ENCODE peak calls at places on chromosomes 1 and 21, in four cellular contexts. A, S, C and H are unnamed samples.

GRCh38 chr1:227586733-227587132 is 23.4 kb downstream of the ZNF678 start:
- DNase-seq in A (no peak), S (no peak), C (no peak), H (no peak)

GRCh38 chr1:184823080-184823479 is 68.4 kb upstream of the EDEM3 start:
- DNase-seq in S (no peak), C (no peak), A (no peak), H (no peak)

GRCh38 chr1:246687002-246687401 is 37.2 kb upstream of the SCCPDH start:
- DNase-seq in S (no peak), C (no peak), A (no peak), H (no peak)

GRCh38 chr1:221337106-221337505 is 404.8 kb downstream of the DUSP10 start:
- DNase-seq in A (no peak), S (no peak), C (no peak), H (no peak)

GRCh38 chr1:157390646-157391045 is 161.7 kb downstream of the FCRL5 start:
- DNase-seq in S (no peak), C (no peak), A (no peak), H (no peak)

GRCh38 chr1:169595764-169596711 is 9.8 kb upstream of the F5 start:
- DNase-seq in S (no peak), A (no peak), C (no peak), H (no peak)

GRCh38 chr1:14259191-14259757 is 339.2 kb upstream of the KAZN start:
- DNase-seq in S (peak), A (no peak), C (no peak), H (peak)

GRCh38 chr1:156095906-156096508 is 13.7 kb upstream of the MEX3A start:
- DNase-seq in S (no peak), A (no peak), C (no peak), H (no peak)

GRCh38 chr1:65435987-65436386 is 15.5 kb downstream of the LEPR start:
- DNase-seq in A (no peak), C (no peak), S (no peak), H (no peak)

GRCh38 chr1:2592672-2593071 is 6.1 kb downstream of the PRXL2B start:
- DNase-seq in A (no peak), C (no peak), S (no peak), H (no peak)

GRCh38 chr21:34994646-34995631 is 54.2 kb downstream of the RUNX1 start:
- DNase-seq in C (no peak), A (no peak), S (no peak), H (no peak)

GRCh38 chr1:115255154-115255553 is 82.9 kb downstream of the NGF start:
- DNase-seq in S (no peak), A (no peak), C (no peak), H (no peak)

GRCh38 chr1:59511476-59512465 is 214.9 kb downstream of the FGGY start:
- DNase-seq in C (no peak), S (no peak), A (no peak), H (no peak)

GRCh38 chr21:34530264-34530663 is 18.3 kb upstream of the KCNE1 start:
- DNase-seq in C (no peak), S (no peak), A (no peak), H (no peak)

GRCh38 chr21:16211339-16212303 is 481.8 kb downstream of the USP25 start:
- DNase-seq in S (no peak), A (no peak), C (no peak), H (no peak)

GRCh38 chr1:171257207-171258052 is 9.1 kb downstream of the FMO1 start:
- DNase-seq in C (no peak), S (no peak), A (no peak), H (no peak)

GRCh38 chr21:36709030-36709867 is 10.3 kb downstream of the SIM2 start:
- DNase-seq in C (peak), A (peak), S (no peak), H (peak)

GRCh38 chr1:1431845-1432565 is 3.5 kb upstream of the VWA1 start:
- DNase-seq in S (no peak), C (no peak), A (peak), H (no peak)

GRCh38 chr21:45893166-45894106 is 88.1 kb upstream of the COL6A1 start:
- DNase-seq in S (no peak), A (no peak), C (no peak), H (no peak)

GRCh38 chr1:50473513-50473912 is 50.3 kb upstream of the DMRTA2 start:
- DNase-seq in A (no peak), S (no peak), C (no peak), H (no peak)

GRCh38 chr1:39701092-39701460 is 9.8 kb upstream of the HPCAL4 start:
- DNase-seq in A (no peak), C (peak), S (no peak), H (no peak)

GRCh38 chr21:41110664-41111063 is 57.3 kb upstream of the BACE2 start:
- DNase-seq in C (no peak), A (no peak), S (no peak), H (no peak)